ENCODE peak calls at places on chromosomes 6 and 20, in six cellular contexts. One of them, this sample, is unnamed.

GRCh38 chr6:30357678-30358339 is 12.9 kb downstream of the RPP21 start:
- DNase-seq in choroid plexus epithelial cell: peak; percentile 88
- DNase-seq in OCI-LY7: peak; percentile 55
- DNase-seq in GM20000: peak; percentile 63
- DNase-seq in fibroblast of the aortic adventitia: peak; percentile 85
- DNase-seq in WTC11: peak; percentile 81
- DNase-seq in this sample: peak; percentile 73

GRCh38 chr20:1816384-1817381 is 78.5 kb upstream of the SIRPA start:
- DNase-seq in choroid plexus epithelial cell: no peak
- DNase-seq in fibroblast of the aortic adventitia: peak; percentile 93
- DNase-seq in OCI-LY7: no peak
- DNase-seq in WTC11: no peak
- DNase-seq in GM20000: no peak
- DNase-seq in this sample: no peak

GRCh38 chr6:74182992-74183391 is 487.0 kb downstream of the CD109 start:
- DNase-seq in fibroblast of the aortic adventitia: no peak
- DNase-seq in GM20000: no peak
- DNase-seq in choroid plexus epithelial cell: no peak
- DNase-seq in OCI-LY7: no peak
- DNase-seq in WTC11: no peak
- DNase-seq in this sample: no peak

GRCh38 chr6:43951063-43951755 is 176.0 kb downstream of the MRPL14 start:
- DNase-seq in fibroblast of the aortic adventitia: no peak
- DNase-seq in OCI-LY7: peak; percentile 28
- DNase-seq in choroid plexus epithelial cell: peak; percentile 53
- DNase-seq in GM20000: peak; percentile 35
- DNase-seq in WTC11: peak; percentile 90
- DNase-seq in this sample: no peak

GRCh38 chr6:154592199-154592860 is 81.8 kb upstream of the CNKSR3 start:
- DNase-seq in fibroblast of the aortic adventitia: no peak
- DNase-seq in WTC11: no peak
- DNase-seq in choroid plexus epithelial cell: no peak
- DNase-seq in GM20000: no peak
- DNase-seq in OCI-LY7: no peak
- DNase-seq in this sample: no peak

GRCh38 chr20:7585126-7585679 is 355.1 kb downstream of the HAO1 start:
- DNase-seq in WTC11: no peak
- DNase-seq in OCI-LY7: no peak
- DNase-seq in GM20000: no peak
- DNase-seq in choroid plexus epithelial cell: no peak
- DNase-seq in fibroblast of the aortic adventitia: peak; percentile 34
- DNase-seq in this sample: no peak

GRCh38 chr6:30922447-30922852 is 8.4 kb downstream of the VARS2 start:
- DNase-seq in fibroblast of the aortic adventitia: no peak
- DNase-seq in WTC11: no peak
- DNase-seq in choroid plexus epithelial cell: no peak
- DNase-seq in GM20000: no peak
- DNase-seq in OCI-LY7: no peak
- DNase-seq in this sample: no peak

GRCh38 chr6:56282391-56282790 is 35.0 kb upstream of the COL21A1 start:
- DNase-seq in fibroblast of the aortic adventitia: peak; percentile 67
- DNase-seq in choroid plexus epithelial cell: peak; percentile 31
- DNase-seq in OCI-LY7: no peak
- DNase-seq in GM20000: no peak
- DNase-seq in WTC11: no peak
- DNase-seq in this sample: no peak

GRCh38 chr6:160365117-160365516 is 16.9 kb downstream of the SLC22A3 start:
- DNase-seq in choroid plexus epithelial cell: no peak
- DNase-seq in GM20000: no peak
- DNase-seq in fibroblast of the aortic adventitia: no peak
- DNase-seq in WTC11: no peak
- DNase-seq in OCI-LY7: no peak
- DNase-seq in this sample: no peak

GRCh38 chr6:22251331-22251730 is 45.5 kb downstream of the PRL start:
- DNase-seq in WTC11: no peak
- DNase-seq in GM20000: no peak
- DNase-seq in choroid plexus epithelial cell: peak; percentile 81
- DNase-seq in fibroblast of the aortic adventitia: peak; percentile 63
- DNase-seq in OCI-LY7: no peak
- DNase-seq in this sample: no peak

GRCh38 chr6:110181131-110182027 is 1.2 kb downstream of the CDC40 start:
- DNase-seq in fibroblast of the aortic adventitia: peak; percentile 12
- DNase-seq in GM20000: peak; percentile 22
- DNase-seq in WTC11: no peak
- DNase-seq in OCI-LY7: peak; percentile 58
- DNase-seq in choroid plexus epithelial cell: peak; percentile 16
- DNase-seq in this sample: no peak

GRCh38 chr6:110183292-110183691 is 3.1 kb downstream of the CDC40 start:
- DNase-seq in WTC11: no peak
- DNase-seq in GM20000: no peak
- DNase-seq in choroid plexus epithelial cell: no peak
- DNase-seq in fibroblast of the aortic adventitia: no peak
- DNase-seq in OCI-LY7: no peak
- DNase-seq in this sample: no peak

GRCh38 chr6:110179406-110180227 is at the start of gene WASF1:
- DNase-seq in WTC11: peak; percentile 96
- DNase-seq in fibroblast of the aortic adventitia: peak; percentile 97
- DNase-seq in choroid plexus epithelial cell: peak; percentile 99
- DNase-seq in GM20000: peak; percentile 92
- DNase-seq in OCI-LY7: peak; percentile 97
- DNase-seq in this sample: peak; percentile 89

GRCh38 chr6:110180228-110181008 is at the start of gene CDC40:
- DNase-seq in choroid plexus epithelial cell: no peak
- DNase-seq in GM20000: peak; percentile 67
- DNase-seq in OCI-LY7: no peak
- DNase-seq in WTC11: peak; percentile 48
- DNase-seq in fibroblast of the aortic adventitia: no peak
- DNase-seq in this sample: peak; percentile 67

GRCh38 chr6:110178626-110179405 is 654 bp downstream of the WASF1 start:
- DNase-seq in GM20000: peak; percentile 45
- DNase-seq in WTC11: peak; percentile 28
- DNase-seq in choroid plexus epithelial cell: peak; percentile 79
- DNase-seq in fibroblast of the aortic adventitia: peak; percentile 61
- DNase-seq in OCI-LY7: peak; percentile 79
- DNase-seq in this sample: peak; percentile 45
- TF ChIP-seq CTCF in GM20000: peak; percentile 19
- TF ChIP-seq CTCF in WTC11: no peak
- TF ChIP-seq CTCF in choroid plexus epithelial cell: peak; percentile 85
- TF ChIP-seq CTCF in fibroblast of the aortic adventitia: peak; percentile 88
- TF ChIP-seq CTCF in OCI-LY7: peak; percentile 80
- TF ChIP-seq CTCF in this sample: peak; percentile 76

DNA sequence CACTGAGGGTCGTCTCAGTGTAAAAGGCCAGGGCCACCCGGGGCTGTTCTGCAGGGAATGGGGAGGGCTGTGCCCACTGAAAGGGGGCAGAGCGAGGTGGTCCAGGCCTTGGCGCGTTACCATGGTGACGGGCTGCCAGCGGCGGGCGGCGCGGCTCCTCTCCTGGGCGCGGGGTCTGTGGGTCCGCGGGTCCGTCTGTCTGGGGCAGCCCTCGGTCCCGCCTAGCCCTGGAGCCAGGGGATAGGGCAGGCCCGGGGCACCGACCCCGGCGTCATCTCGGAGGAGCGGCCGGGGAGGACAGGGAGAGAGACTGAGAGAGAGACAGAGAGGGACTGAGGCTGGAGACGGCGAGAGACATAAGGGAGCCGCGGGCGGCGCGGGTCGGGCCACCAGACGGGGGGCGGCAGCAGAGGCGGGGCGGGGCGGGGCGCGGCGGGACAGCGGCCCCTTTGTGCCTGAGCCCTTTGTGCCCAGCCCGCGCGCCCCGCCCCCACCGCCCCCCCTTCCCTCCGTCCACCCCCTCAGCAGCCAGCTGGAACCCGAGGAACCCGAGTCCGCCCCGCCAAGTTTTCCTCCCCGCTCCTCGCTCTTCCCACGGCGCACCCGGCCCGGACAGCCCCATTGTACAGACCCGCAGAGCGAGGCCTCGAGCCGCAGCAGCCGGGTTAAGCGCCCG is at the start of gene KIAA1755:
- DNase-seq in GM20000: no peak
- DNase-seq in OCI-LY7: no peak
- DNase-seq in fibroblast of the aortic adventitia: peak; percentile 34
- DNase-seq in choroid plexus epithelial cell: peak; percentile 41
- DNase-seq in WTC11: peak; percentile 36
- DNase-seq in this sample: no peak
- TF ChIP-seq CTCF in GM20000: no peak
- TF ChIP-seq CTCF in OCI-LY7: no peak
- TF ChIP-seq CTCF in fibroblast of the aortic adventitia: no peak
- TF ChIP-seq CTCF in choroid plexus epithelial cell: no peak
- TF ChIP-seq CTCF in WTC11: no peak
- TF ChIP-seq CTCF in this sample: no peak

GRCh38 chr20:62709537-62709905 is 885 bp downstream of the NTSR1 start:
- DNase-seq in choroid plexus epithelial cell: no peak
- DNase-seq in WTC11: no peak
- DNase-seq in OCI-LY7: no peak
- DNase-seq in fibroblast of the aortic adventitia: no peak
- DNase-seq in GM20000: no peak
- DNase-seq in this sample: no peak

GRCh38 chr20:62707281-62707941 is 1.2 kb upstream of the NTSR1 start:
- DNase-seq in fibroblast of the aortic adventitia: no peak
- DNase-seq in GM20000: no peak
- DNase-seq in OCI-LY7: no peak
- DNase-seq in WTC11: no peak
- DNase-seq in choroid plexus epithelial cell: no peak
- DNase-seq in this sample: no peak

GRCh38 chr20:62707981-62708521 is 585 bp upstream of the NTSR1 start:
- DNase-seq in GM20000: no peak
- DNase-seq in fibroblast of the aortic adventitia: no peak
- DNase-seq in OCI-LY7: peak; percentile 17
- DNase-seq in WTC11: peak; percentile 83
- DNase-seq in choroid plexus epithelial cell: no peak
- DNase-seq in this sample: no peak

GRCh38 chr20:62710221-62710885 is 1.7 kb downstream of the NTSR1 start:
- DNase-seq in WTC11: no peak
- DNase-seq in choroid plexus epithelial cell: no peak
- DNase-seq in GM20000: no peak
- DNase-seq in fibroblast of the aortic adventitia: no peak
- DNase-seq in OCI-LY7: no peak
- DNase-seq in this sample: no peak

GRCh38 chr20:62708591-62709536 is at the start of gene NTSR1:
- DNase-seq in WTC11: peak; percentile 67
- DNase-seq in GM20000: no peak
- DNase-seq in OCI-LY7: no peak
- DNase-seq in fibroblast of the aortic adventitia: peak; percentile 24
- DNase-seq in choroid plexus epithelial cell: peak; percentile 4
- DNase-seq in this sample: no peak
- TF ChIP-seq CTCF in WTC11: no peak
- TF ChIP-seq CTCF in GM20000: no peak
- TF ChIP-seq CTCF in OCI-LY7: no peak
- TF ChIP-seq CTCF in fibroblast of the aortic adventitia: no peak
- TF ChIP-seq CTCF in choroid plexus epithelial cell: no peak
- TF ChIP-seq CTCF in this sample: no peak

GRCh38 chr6:17588011-17588410 is 12.1 kb upstream of the FAM8A1 start:
- DNase-seq in WTC11: no peak
- DNase-seq in GM20000: no peak
- DNase-seq in fibroblast of the aortic adventitia: no peak
- DNase-seq in OCI-LY7: no peak
- DNase-seq in choroid plexus epithelial cell: no peak
- DNase-seq in this sample: no peak

GRCh38 chr6:17589402-17590116 is 10.5 kb upstream of the FAM8A1 start:
- DNase-seq in fibroblast of the aortic adventitia: peak; percentile 70
- DNase-seq in choroid plexus epithelial cell: peak; percentile 88
- DNase-seq in OCI-LY7: no peak
- DNase-seq in WTC11: no peak
- DNase-seq in GM20000: no peak
- DNase-seq in this sample: no peak

GRCh38 chr6:17584241-17584803 is 15.8 kb upstream of the FAM8A1 start:
- DNase-seq in GM20000: peak; percentile 66
- DNase-seq in fibroblast of the aortic adventitia: peak; percentile 88
- DNase-seq in WTC11: no peak
- DNase-seq in choroid plexus epithelial cell: peak; percentile 92
- DNase-seq in OCI-LY7: peak; percentile 62
- DNase-seq in this sample: peak; percentile 59

GRCh38 chr6:17583811-17584210 is 16.3 kb upstream of the FAM8A1 start:
- DNase-seq in WTC11: no peak
- DNase-seq in GM20000: no peak
- DNase-seq in OCI-LY7: no peak
- DNase-seq in fibroblast of the aortic adventitia: no peak
- DNase-seq in choroid plexus epithelial cell: peak; percentile 66
- DNase-seq in this sample: no peak

DNA sequence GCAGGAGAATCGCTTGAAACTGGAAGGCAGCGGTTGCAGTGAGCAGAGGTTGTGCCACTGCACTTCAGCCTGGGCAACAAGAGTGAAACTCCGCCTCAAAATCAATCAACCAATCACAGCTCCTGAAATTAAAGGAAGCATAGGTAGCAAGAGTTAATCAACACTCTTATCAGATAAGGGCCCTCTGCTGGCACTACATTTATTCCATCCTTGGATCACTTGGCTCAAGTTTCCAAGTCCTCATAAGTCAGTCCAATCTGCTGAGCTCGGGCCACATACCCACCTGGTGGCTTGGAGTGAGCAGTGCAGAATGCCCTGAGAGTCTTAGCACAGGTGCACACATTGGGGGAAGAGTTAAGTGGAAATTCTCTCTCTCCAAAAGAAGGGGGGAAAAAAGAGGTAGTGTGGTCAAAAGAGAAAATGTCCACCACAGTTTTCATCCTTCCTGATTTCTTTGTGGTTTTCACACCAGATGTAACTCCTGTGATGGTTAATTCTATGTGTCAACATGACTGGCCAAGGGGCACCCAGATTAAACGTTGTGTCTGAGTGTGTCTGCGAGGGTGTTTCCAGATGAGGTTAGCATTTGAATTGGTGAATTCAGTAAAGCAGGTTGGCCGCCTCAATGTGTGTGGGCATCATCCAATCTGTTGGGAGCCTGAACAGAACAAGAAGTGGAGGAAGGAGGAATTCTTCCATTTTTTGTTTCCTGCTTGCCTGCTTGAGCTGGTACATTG is 14.2 kb upstream of the FAM8A1 start:
- DNase-seq in choroid plexus epithelial cell: peak; percentile 12
- DNase-seq in WTC11: peak; percentile 36
- DNase-seq in fibroblast of the aortic adventitia: no peak
- DNase-seq in GM20000: no peak
- DNase-seq in OCI-LY7: peak; percentile 16
- DNase-seq in this sample: no peak
- TF ChIP-seq CTCF in choroid plexus epithelial cell: peak; percentile 41
- TF ChIP-seq CTCF in WTC11: no peak
- TF ChIP-seq CTCF in fibroblast of the aortic adventitia: peak; percentile 12
- TF ChIP-seq CTCF in GM20000: no peak
- TF ChIP-seq CTCF in OCI-LY7: peak; percentile 36
- TF ChIP-seq CTCF in this sample: no peak

GRCh38 chr20:22438346-22438745 is 146.0 kb downstream of the FOXA2 start:
- DNase-seq in fibroblast of the aortic adventitia: no peak
- DNase-seq in GM20000: no peak
- DNase-seq in OCI-LY7: no peak
- DNase-seq in WTC11: no peak
- DNase-seq in choroid plexus epithelial cell: no peak
- DNase-seq in this sample: no peak

GRCh38 chr20:22442318-22442717 is 142.1 kb downstream of the FOXA2 start:
- DNase-seq in OCI-LY7: no peak
- DNase-seq in GM20000: no peak
- DNase-seq in choroid plexus epithelial cell: no peak
- DNase-seq in fibroblast of the aortic adventitia: no peak
- DNase-seq in WTC11: no peak
- DNase-seq in this sample: no peak

GRCh38 chr20:22437354-22437753 is 147.0 kb downstream of the FOXA2 start:
- DNase-seq in WTC11: no peak
- DNase-seq in OCI-LY7: no peak
- DNase-seq in choroid plexus epithelial cell: no peak
- DNase-seq in fibroblast of the aortic adventitia: no peak
- DNase-seq in GM20000: no peak
- DNase-seq in this sample: no peak

GRCh38 chr20:22438926-22439325 is 145.4 kb downstream of the FOXA2 start:
- DNase-seq in OCI-LY7: no peak
- DNase-seq in choroid plexus epithelial cell: no peak
- DNase-seq in GM20000: no peak
- DNase-seq in WTC11: peak; percentile 48
- DNase-seq in fibroblast of the aortic adventitia: no peak
- DNase-seq in this sample: no peak
- TF ChIP-seq CTCF in OCI-LY7: peak; percentile 45
- TF ChIP-seq CTCF in choroid plexus epithelial cell: peak; percentile 37
- TF ChIP-seq CTCF in GM20000: no peak
- TF ChIP-seq CTCF in WTC11: no peak
- TF ChIP-seq CTCF in fibroblast of the aortic adventitia: peak; percentile 30
- TF ChIP-seq CTCF in this sample: no peak